ENCODE peak calls at places on chromosomes 3 and 15, in seven cellular contexts. T is lower lobe of right lung; W is neuronal stem cell; K is aorta; A is naive thymus-derived CD4-positive, alpha-beta T cell; J is body of pancreas; O is astrocyte. F is an unnamed sample. For H3K9me3, the result is how much of the 10 kb centered on the place peaks cover.

GRCh38 chr3:128278761-128279593 is 125.7 kb downstream of the EEFSEC start:
- DNase-seq in W (peak), T (peak), A (no peak), J (peak), K (peak), O (peak), F (no peak)

GRCh38 chr3:150078983-150079739 is 108.5 kb upstream of the PFN2 start:
- DNase-seq in W (no peak), J (peak), O (peak), T (no peak), A (no peak), K (peak), F (no peak)

GRCh38 chr15:63986751-63987341 is 59.4 kb downstream of the DAPK2 start:
- DNase-seq in W (no peak), A (no peak), T (peak), J (peak), K (peak), O (no peak), F (no peak)

GRCh38 chr3:32334675-32335074 is 57.0 kb upstream of the CMTM7 start:
- DNase-seq in O (no peak), T (no peak), A (peak), K (no peak), J (no peak), W (no peak), F (no peak)

GRCh38 chr3:111803123-111803593 is 55.9 kb upstream of the PHLDB2 start:
- DNase-seq in T (peak), O (peak), K (peak), A (no peak), J (peak), W (no peak), F (no peak)

GRCh38 chr15:55587321-55588069 is 650 bp downstream of the PYGO1 start:
- DNase-seq in J (peak), W (peak), T (peak), K (no peak), A (no peak), O (peak), F (no peak)

GRCh38 chr3:62667714-62668113 is 207.5 kb downstream of the CADPS start:
- DNase-seq in J (no peak), T (no peak), O (no peak), A (no peak), W (no peak), K (no peak), F (no peak)

GRCh38 chr3:14183015-14183577 is 4.5 kb downstream of the LSM3 start:
- DNase-seq in W (no peak), K (no peak), J (no peak), A (no peak), T (no peak), O (no peak), F (no peak)

GRCh38 chr15:37872661-37873060 is 61.8 kb upstream of the TMCO5A start:
- DNase-seq in K (no peak), T (no peak), A (no peak), O (no peak), J (peak), W (no peak), F (no peak)

GRCh38 chr15:59376735-59377134 is 4.1 kb upstream of the MYO1E start:
- DNase-seq in T (no peak), A (no peak), O (no peak), W (no peak), J (no peak), K (no peak), F (no peak)

GRCh38 chr3:170689218-170689874 is 103.5 kb upstream of the SLC7A14 start:
- DNase-seq in K (peak), W (no peak), T (peak), J (no peak), A (no peak), O (peak), F (no peak)

GRCh38 chr15:68319997-68320396 is 42.5 kb downstream of the FEM1B start:
- DNase-seq in O (no peak), W (no peak), A (no peak), K (peak), J (no peak), T (no peak), F (no peak)

GRCh38 chr15:37877851-37878577 is 56.4 kb upstream of the TMCO5A start:
- DNase-seq in O (peak), A (no peak), W (no peak), T (no peak), J (no peak), K (no peak), F (no peak)

GRCh38 chr15:27665002-27665401 is 434.1 kb downstream of the OCA2 start:
- DNase-seq in T (no peak), O (no peak), K (no peak), A (no peak), W (no peak), J (no peak), F (no peak)

GRCh38 chr3:10198761-10199688 is 34.3 kb downstream of the IRAK2 start:
- DNase-seq in A (peak), K (peak), W (no peak), T (no peak), O (peak), J (peak), F (peak)

GRCh38 chr15:32790352-32790999 is 72.7 kb downstream of the GREM1 start:
- DNase-seq in T (no peak), J (no peak), W (no peak), O (peak), K (no peak), A (no peak), F (no peak)

GRCh38 chr3:134365766-134366065 is 8.5 kb downstream of the AMOTL2 start:
- DNase-seq in W (no peak), T (no peak), A (no peak), J (no peak), O (no peak), K (no peak), F (no peak)

GRCh38 chr3:129114455-129114854 is 7.1 kb downstream of the RAB43 start:
- DNase-seq in W (no peak), A (no peak), K (no peak), O (no peak), J (no peak), T (no peak), F (no peak)

GRCh38 chr3:9695322-9695721 is 8.3 kb upstream of the CPNE9 start:
- DNase-seq in O (no peak), A (no peak), K (no peak), W (no peak), J (no peak), T (no peak), F (no peak)

GRCh38 chr3:97940034-97940433 is 32.2 kb downstream of the RIOX2 start:
- DNase-seq in J (no peak), T (no peak), O (no peak), W (no peak), A (no peak), K (no peak), F (no peak)

GRCh38 chr3:33153782-33154181 is 40.0 kb downstream of the CRTAP start:
- DNase-seq in J (no peak), W (no peak), A (no peak), O (no peak), T (no peak), K (no peak), F (no peak)

GRCh38 chr15:85748176-85748575 is 46.5 kb downstream of the KLHL25 start:
- DNase-seq in J (no peak), W (no peak), K (no peak), A (no peak), O (no peak), T (no peak), F (no peak)

GRCh38 chr3:179069762-179070390 is 1.7 kb downstream of the ZMAT3 start:
- DNase-seq in T (no peak), A (no peak), J (no peak), K (no peak), W (no peak), O (peak), F (no peak)

GRCh38 chr3:195892105-195892354 is 16.3 kb downstream of the TNK2 start:
- DNase-seq in O (no peak), T (peak), K (no peak), J (no peak), A (no peak), W (no peak), F (no peak)

GRCh38 chr3:152148579-152148978 is 120.2 kb upstream of the MBNL1 start:
- DNase-seq in A (no peak), T (no peak), K (no peak), J (no peak), W (no peak), O (no peak), F (no peak)
- H3K9me3 ChIP-seq in A (under half), T (under half), K (under half), J (under half), W (under half), O (under half), F (under half)

DNA sequence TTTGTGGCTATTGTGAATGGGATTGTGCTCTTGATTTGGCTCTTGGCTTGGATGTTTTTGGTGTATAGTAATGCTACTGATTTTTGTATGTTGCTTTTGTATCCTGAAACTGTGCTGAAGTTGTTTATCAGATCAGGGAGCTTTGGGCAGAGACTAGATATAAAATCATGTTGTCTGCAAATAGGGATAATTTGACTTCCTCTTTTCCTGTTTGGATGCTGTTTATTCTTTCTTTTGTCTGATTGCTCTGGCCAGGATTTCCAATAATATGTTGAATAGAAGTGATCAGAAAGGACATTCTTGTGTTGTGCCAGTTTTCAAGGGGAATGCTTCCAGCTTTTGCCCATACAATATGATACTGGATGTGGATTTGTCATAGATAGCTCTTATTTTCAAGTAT is 66.1 kb downstream of the CHCHD6 start:
- DNase-seq in T (no peak), A (no peak), J (no peak), O (no peak), K (no peak), W (no peak), F (no peak)
- H3K9me3 ChIP-seq in T (under half), A (under half), J (under half), O (under half), K (under half), W (under half), F (under half)

GRCh38 chr3:42317137-42317536 is 51.2 kb upstream of the CCK start:
- DNase-seq in J (no peak), T (no peak), K (no peak), O (no peak), A (no peak), W (no peak), F (no peak)
- H3K9me3 ChIP-seq in J (under half), T (under half), K (under half), O (under half), A (under half), W (under half), F (under half)

DNA sequence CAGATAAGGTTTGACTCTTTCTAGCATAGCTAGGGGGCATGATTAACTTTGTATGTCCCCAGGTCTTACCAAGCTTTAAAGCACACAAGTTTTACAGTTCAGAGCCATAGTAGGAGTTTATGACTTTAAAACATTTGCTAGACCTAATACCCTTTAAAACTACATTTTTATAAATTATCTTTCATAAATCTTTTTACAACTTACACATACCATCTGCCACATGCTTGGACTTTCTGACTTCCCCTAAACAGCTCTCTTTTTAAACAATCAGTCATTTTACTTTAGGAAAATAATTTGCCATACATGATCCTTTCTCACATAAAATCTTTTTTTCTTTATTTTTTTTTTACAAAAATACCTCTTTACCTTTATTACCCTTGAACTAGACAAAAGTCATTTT is 735.3 kb upstream of the CADM2 start:
- DNase-seq in O (no peak), W (no peak), A (no peak), J (no peak), T (no peak), K (no peak), F (no peak)
- H3K9me3 ChIP-seq in O (under half), W (under half), A (under half), J (under half), T (under half), K (under half), F (under half)

GRCh38 chr15:25089577-25089976 is 134.8 kb downstream of the SNRPN start:
- DNase-seq in K (no peak), T (no peak), W (no peak), O (no peak), J (no peak), A (no peak), F (no peak)
- H3K9me3 ChIP-seq in K (under half), T (half or more), W (under half), O (under half), J (under half), A (half or more), F (under half)

GRCh38 chr3:7207928-7208327 is 347.0 kb downstream of the GRM7 start:
- DNase-seq in K (no peak), T (no peak), A (no peak), J (no peak), W (no peak), O (no peak), F (no peak)
- H3K9me3 ChIP-seq in K (under half), T (under half), A (under half), J (under half), W (under half), O (under half), F (under half)